ENCODE peak calls at places on chromosomes 5 and 9, in six cellular contexts. One of them, this sample, is unnamed.

GRCh38 chr5:27252911-27253310 is 214.5 kb upstream of the CDH9 start:
- DNase-seq in body of pancreas: no peak
- DNase-seq in psoas muscle: no peak
- DNase-seq in activated effector memory CD4-positive, alpha-beta T cell treated with Interleukin-2 at 50 U/mL for 16 hours: no peak
- DNase-seq in T-cell: no peak
- DNase-seq in heart left ventricle: no peak
- DNase-seq in this sample: no peak

GRCh38 chr5:15993934-15994333 is 185.7 kb downstream of the MARCHF11 start:
- DNase-seq in heart left ventricle: no peak
- DNase-seq in T-cell: no peak
- DNase-seq in activated effector memory CD4-positive, alpha-beta T cell treated with Interleukin-2 at 50 U/mL for 16 hours: no peak
- DNase-seq in psoas muscle: no peak
- DNase-seq in body of pancreas: no peak
- DNase-seq in this sample: no peak

GRCh38 chr5:54311178-54311811 is 922 bp upstream of the ARL15 start:
- DNase-seq in activated effector memory CD4-positive, alpha-beta T cell treated with Interleukin-2 at 50 U/mL for 16 hours: no peak
- DNase-seq in body of pancreas: no peak
- DNase-seq in T-cell: no peak
- DNase-seq in heart left ventricle: no peak
- DNase-seq in psoas muscle: no peak
- DNase-seq in this sample: no peak

GRCh38 chr9:127662617-127663016 is 44.2 kb upstream of the CFAP157 start:
- DNase-seq in body of pancreas: no peak
- DNase-seq in heart left ventricle: no peak
- DNase-seq in activated effector memory CD4-positive, alpha-beta T cell treated with Interleukin-2 at 50 U/mL for 16 hours: no peak
- DNase-seq in T-cell: no peak
- DNase-seq in psoas muscle: no peak
- DNase-seq in this sample: no peak

GRCh38 chr5:126234563-126235195 is 188.5 kb upstream of the GRAMD2B start:
- DNase-seq in heart left ventricle: no peak
- DNase-seq in T-cell: no peak
- DNase-seq in psoas muscle: no peak
- DNase-seq in activated effector memory CD4-positive, alpha-beta T cell treated with Interleukin-2 at 50 U/mL for 16 hours: no peak
- DNase-seq in body of pancreas: no peak
- DNase-seq in this sample: no peak

GRCh38 chr9:131323629-131324028 is 34.1 kb downstream of the PLPP7 start:
- DNase-seq in T-cell: no peak
- DNase-seq in heart left ventricle: peak; percentile 4
- DNase-seq in activated effector memory CD4-positive, alpha-beta T cell treated with Interleukin-2 at 50 U/mL for 16 hours: no peak
- DNase-seq in body of pancreas: peak; percentile 87
- DNase-seq in psoas muscle: peak; percentile 20
- DNase-seq in this sample: no peak

GRCh38 chr5:112329429-112330090 is 89.5 kb downstream of the EPB41L4A start:
- DNase-seq in body of pancreas: no peak
- DNase-seq in T-cell: no peak
- DNase-seq in psoas muscle: no peak
- DNase-seq in activated effector memory CD4-positive, alpha-beta T cell treated with Interleukin-2 at 50 U/mL for 16 hours: no peak
- DNase-seq in heart left ventricle: no peak
- DNase-seq in this sample: peak; percentile 5

GRCh38 chr5:52988335-52989024 is 672 bp upstream of the ITGA2 start:
- DNase-seq in activated effector memory CD4-positive, alpha-beta T cell treated with Interleukin-2 at 50 U/mL for 16 hours: no peak
- DNase-seq in psoas muscle: no peak
- DNase-seq in heart left ventricle: no peak
- DNase-seq in T-cell: no peak
- DNase-seq in body of pancreas: no peak
- DNase-seq in this sample: no peak

GRCh38 chr9:77507212-77507961 is 140.7 kb downstream of the GNA14 start:
- DNase-seq in activated effector memory CD4-positive, alpha-beta T cell treated with Interleukin-2 at 50 U/mL for 16 hours: no peak
- DNase-seq in heart left ventricle: no peak
- DNase-seq in T-cell: no peak
- DNase-seq in body of pancreas: no peak
- DNase-seq in psoas muscle: no peak
- DNase-seq in this sample: no peak

GRCh38 chr5:168948746-168949145 is 352.2 kb downstream of the SLIT3 start:
- DNase-seq in T-cell: no peak
- DNase-seq in psoas muscle: no peak
- DNase-seq in activated effector memory CD4-positive, alpha-beta T cell treated with Interleukin-2 at 50 U/mL for 16 hours: no peak
- DNase-seq in body of pancreas: no peak
- DNase-seq in heart left ventricle: no peak
- DNase-seq in this sample: no peak